ENCODE peak calls at places on chromosomes 5 and 9, in nine cellular contexts. One of them, this sample, is unnamed.

GRCh38 chr5:43193171-43193951 is 1.3 kb downstream of the NIM1K start:
- DNase-seq in endothelial cell: peak; percentile 7
- DNase-seq in HL-60: peak; percentile 87
- DNase-seq in fibroblast of the aortic adventitia: peak; percentile 93
- DNase-seq in foreskin fibroblast: peak; percentile 96
- DNase-seq in A549: peak; percentile 76
- DNase-seq in tibial artery: no peak
- DNase-seq in WTC11: no peak
- DNase-seq in neural crest cell: no peak
- DNase-seq in this sample: no peak

GRCh38 chr5:17828709-17829108 is 194.4 kb downstream of the TAF11L14 start:
- DNase-seq in WTC11: no peak
- DNase-seq in endothelial cell: no peak
- DNase-seq in neural crest cell: no peak
- DNase-seq in fibroblast of the aortic adventitia: no peak
- DNase-seq in tibial artery: no peak
- DNase-seq in HL-60: no peak
- DNase-seq in A549: no peak
- DNase-seq in foreskin fibroblast: no peak
- DNase-seq in this sample: no peak

GRCh38 chr9:86263876-86264275 is 4.4 kb upstream of the C9orf153 start:
- DNase-seq in A549: no peak
- DNase-seq in fibroblast of the aortic adventitia: no peak
- DNase-seq in WTC11: no peak
- DNase-seq in tibial artery: no peak
- DNase-seq in neural crest cell: no peak
- DNase-seq in foreskin fibroblast: no peak
- DNase-seq in HL-60: no peak
- DNase-seq in endothelial cell: no peak
- DNase-seq in this sample: no peak

GRCh38 chr5:158753354-158753753 is 346.4 kb downstream of the EBF1 start:
- DNase-seq in neural crest cell: no peak
- DNase-seq in foreskin fibroblast: no peak
- DNase-seq in WTC11: no peak
- DNase-seq in A549: no peak
- DNase-seq in HL-60: no peak
- DNase-seq in tibial artery: no peak
- DNase-seq in fibroblast of the aortic adventitia: no peak
- DNase-seq in endothelial cell: no peak
- DNase-seq in this sample: no peak

GRCh38 chr5:140240987-140241706 is 61.8 kb downstream of the PFDN1 start:
- DNase-seq in HL-60: no peak
- DNase-seq in WTC11: peak; percentile 79
- DNase-seq in tibial artery: peak; percentile 94
- DNase-seq in fibroblast of the aortic adventitia: peak; percentile 90
- DNase-seq in A549: peak; percentile 34
- DNase-seq in foreskin fibroblast: peak; percentile 96
- DNase-seq in neural crest cell: peak; percentile 33
- DNase-seq in endothelial cell: peak; percentile 49
- DNase-seq in this sample: peak; percentile 74

GRCh38 chr9:114580609-114581193 is 6.9 kb upstream of the ATP6V1G1 start:
- DNase-seq in HL-60: no peak
- DNase-seq in foreskin fibroblast: no peak
- DNase-seq in neural crest cell: no peak
- DNase-seq in WTC11: no peak
- DNase-seq in endothelial cell: no peak
- DNase-seq in fibroblast of the aortic adventitia: no peak
- DNase-seq in tibial artery: no peak
- DNase-seq in A549: no peak
- DNase-seq in this sample: no peak

GRCh38 chr9:79577969-79578723 is 6.4 kb downstream of the TLE4 start:
- DNase-seq in neural crest cell: no peak
- DNase-seq in A549: no peak
- DNase-seq in HL-60: no peak
- DNase-seq in endothelial cell: no peak
- DNase-seq in foreskin fibroblast: peak; percentile 82
- DNase-seq in WTC11: no peak
- DNase-seq in fibroblast of the aortic adventitia: peak; percentile 58
- DNase-seq in tibial artery: no peak
- DNase-seq in this sample: peak; percentile 19

GRCh38 chr5:42360641-42361320 is 62.5 kb upstream of the GHR start:
- DNase-seq in fibroblast of the aortic adventitia: no peak
- DNase-seq in foreskin fibroblast: peak; percentile 12
- DNase-seq in tibial artery: no peak
- DNase-seq in WTC11: no peak
- DNase-seq in neural crest cell: no peak
- DNase-seq in endothelial cell: no peak
- DNase-seq in HL-60: no peak
- DNase-seq in A549: no peak
- DNase-seq in this sample: no peak

GRCh38 chr5:80705216-80705769 is 50.5 kb upstream of the DHFR start:
- DNase-seq in neural crest cell: no peak
- DNase-seq in foreskin fibroblast: no peak
- DNase-seq in endothelial cell: no peak
- DNase-seq in A549: no peak
- DNase-seq in WTC11: no peak
- DNase-seq in fibroblast of the aortic adventitia: no peak
- DNase-seq in tibial artery: no peak
- DNase-seq in HL-60: no peak
- DNase-seq in this sample: no peak

GRCh38 chr9:125878241-125878640 is 131.1 kb downstream of the PBX3 start:
- DNase-seq in endothelial cell: no peak
- DNase-seq in foreskin fibroblast: peak; percentile 62
- DNase-seq in HL-60: no peak
- DNase-seq in fibroblast of the aortic adventitia: peak; percentile 17
- DNase-seq in WTC11: no peak
- DNase-seq in tibial artery: no peak
- DNase-seq in A549: no peak
- DNase-seq in neural crest cell: no peak
- DNase-seq in this sample: peak; percentile 22

GRCh38 chr5:176167800-176168199 is 70.4 kb upstream of the SIMC1 start:
- DNase-seq in foreskin fibroblast: no peak
- DNase-seq in tibial artery: no peak
- DNase-seq in fibroblast of the aortic adventitia: no peak
- DNase-seq in endothelial cell: no peak
- DNase-seq in WTC11: no peak
- DNase-seq in HL-60: no peak
- DNase-seq in neural crest cell: no peak
- DNase-seq in A549: no peak
- DNase-seq in this sample: no peak

DNA sequence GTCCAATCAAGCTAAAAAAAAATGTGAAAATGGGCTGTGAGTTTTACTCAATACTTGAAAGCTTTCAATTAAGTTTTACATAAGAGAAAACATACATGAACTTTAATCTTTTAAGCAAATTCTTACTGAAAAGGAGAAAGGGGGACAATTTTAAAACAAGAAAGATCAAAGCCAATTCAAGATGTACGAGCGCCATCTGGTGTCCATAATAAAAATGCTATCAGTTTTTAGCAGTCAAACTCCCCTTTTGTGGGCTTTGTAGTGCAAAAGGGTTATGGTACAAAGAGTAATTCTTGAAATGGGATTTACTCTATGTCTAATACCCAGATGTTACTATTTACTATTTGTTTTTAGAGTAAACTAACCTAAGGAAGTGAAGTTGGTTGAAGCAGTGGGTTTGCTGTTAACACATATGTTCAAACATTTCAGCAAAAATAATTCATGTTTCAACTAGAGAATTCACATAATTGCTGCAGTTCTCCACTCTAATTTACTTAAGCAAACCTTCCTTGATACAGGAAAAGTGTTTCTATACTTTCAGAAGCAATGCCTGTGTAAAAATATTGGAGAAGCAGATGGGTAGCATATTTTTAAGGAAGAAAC is 228.2 kb upstream of the TYRP1 start:
- DNase-seq in HL-60: no peak
- DNase-seq in A549: peak; percentile 1
- DNase-seq in fibroblast of the aortic adventitia: peak; percentile 44
- DNase-seq in neural crest cell: peak; percentile 35
- DNase-seq in endothelial cell: peak; percentile 13
- DNase-seq in WTC11: no peak
- DNase-seq in foreskin fibroblast: peak; percentile 31
- DNase-seq in tibial artery: no peak
- DNase-seq in this sample: no peak
- TF ChIP-seq CTCF in HL-60: no peak
- TF ChIP-seq CTCF in A549: peak; percentile 78
- TF ChIP-seq CTCF in fibroblast of the aortic adventitia: peak; percentile 61
- TF ChIP-seq CTCF in neural crest cell: peak; percentile 89
- TF ChIP-seq CTCF in endothelial cell: peak; percentile 68
- TF ChIP-seq CTCF in WTC11: peak; percentile 66
- TF ChIP-seq CTCF in foreskin fibroblast: peak; percentile 62
- TF ChIP-seq CTCF in tibial artery: peak; percentile 8
- TF ChIP-seq CTCF in this sample: peak; percentile 80

GRCh38 chr9:98415782-98416181 is 160.3 kb upstream of the TBC1D2 start:
- DNase-seq in A549: no peak
- DNase-seq in WTC11: no peak
- DNase-seq in neural crest cell: no peak
- DNase-seq in endothelial cell: no peak
- DNase-seq in foreskin fibroblast: no peak
- DNase-seq in tibial artery: no peak
- DNase-seq in fibroblast of the aortic adventitia: no peak
- DNase-seq in HL-60: no peak
- DNase-seq in this sample: no peak

GRCh38 chr9:98409637-98410173 is 154.3 kb upstream of the TBC1D2 start:
- DNase-seq in HL-60: no peak
- DNase-seq in foreskin fibroblast: no peak
- DNase-seq in A549: no peak
- DNase-seq in fibroblast of the aortic adventitia: no peak
- DNase-seq in endothelial cell: no peak
- DNase-seq in tibial artery: no peak
- DNase-seq in neural crest cell: no peak
- DNase-seq in WTC11: no peak
- DNase-seq in this sample: no peak

GRCh38 chr9:98406469-98406868 is 151.0 kb upstream of the TBC1D2 start:
- DNase-seq in neural crest cell: no peak
- DNase-seq in fibroblast of the aortic adventitia: no peak
- DNase-seq in endothelial cell: no peak
- DNase-seq in tibial artery: no peak
- DNase-seq in WTC11: no peak
- DNase-seq in foreskin fibroblast: no peak
- DNase-seq in A549: no peak
- DNase-seq in HL-60: no peak
- DNase-seq in this sample: no peak

GRCh38 chr9:98411981-98412561 is 156.6 kb upstream of the TBC1D2 start:
- DNase-seq in HL-60: no peak
- DNase-seq in neural crest cell: no peak
- DNase-seq in endothelial cell: no peak
- DNase-seq in fibroblast of the aortic adventitia: no peak
- DNase-seq in tibial artery: no peak
- DNase-seq in WTC11: no peak
- DNase-seq in foreskin fibroblast: no peak
- DNase-seq in A549: no peak
- DNase-seq in this sample: no peak

DNA sequence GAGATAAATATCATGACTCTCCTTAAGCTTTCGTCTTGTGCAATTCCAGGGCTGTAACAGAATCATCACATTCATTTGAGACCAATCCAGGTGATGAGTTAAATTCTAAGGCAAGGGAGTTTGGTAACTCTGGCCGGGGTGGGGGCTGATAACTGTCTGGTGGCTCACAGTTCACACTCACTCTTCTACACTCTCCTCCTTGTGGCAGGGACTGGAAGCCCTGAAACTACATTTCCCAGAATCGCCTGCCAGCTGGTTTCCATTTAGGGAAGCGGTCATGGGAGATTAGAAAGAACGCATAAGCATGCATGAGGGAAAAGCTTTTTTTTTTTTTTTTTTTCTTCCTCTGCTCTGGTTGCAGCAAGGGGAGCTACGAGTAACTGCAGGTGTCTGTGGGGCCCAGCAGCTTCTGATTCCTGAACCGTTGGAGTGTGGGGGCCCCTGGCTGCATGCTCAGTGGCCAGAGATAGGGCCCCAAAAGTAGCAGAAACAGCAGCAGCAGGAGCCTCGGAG is 154.8 kb upstream of the TBC1D2 start:
- DNase-seq in neural crest cell: peak; percentile 12
- DNase-seq in HL-60: peak; percentile 28
- DNase-seq in A549: no peak
- DNase-seq in foreskin fibroblast: peak; percentile 76
- DNase-seq in endothelial cell: peak; percentile 41
- DNase-seq in fibroblast of the aortic adventitia: peak; percentile 90
- DNase-seq in tibial artery: no peak
- DNase-seq in WTC11: peak; percentile 53
- DNase-seq in this sample: peak; percentile 38
- TF ChIP-seq CTCF in neural crest cell: peak; percentile 39
- TF ChIP-seq CTCF in HL-60: no peak
- TF ChIP-seq CTCF in A549: no peak
- TF ChIP-seq CTCF in foreskin fibroblast: peak; percentile 59
- TF ChIP-seq CTCF in endothelial cell: no peak
- TF ChIP-seq CTCF in fibroblast of the aortic adventitia: peak; percentile 76
- TF ChIP-seq CTCF in tibial artery: no peak
- TF ChIP-seq CTCF in WTC11: no peak
- TF ChIP-seq CTCF in this sample: peak; percentile 41

GRCh38 chr9:6024035-6024554 is 8.7 kb upstream of the RANBP6 start:
- DNase-seq in foreskin fibroblast: peak; percentile 17
- DNase-seq in fibroblast of the aortic adventitia: no peak
- DNase-seq in tibial artery: no peak
- DNase-seq in WTC11: no peak
- DNase-seq in endothelial cell: peak; percentile 26
- DNase-seq in A549: peak; percentile 48
- DNase-seq in neural crest cell: no peak
- DNase-seq in HL-60: no peak
- DNase-seq in this sample: no peak
- TF ChIP-seq CTCF in foreskin fibroblast: peak; percentile 43
- TF ChIP-seq CTCF in fibroblast of the aortic adventitia: peak; percentile 63
- TF ChIP-seq CTCF in tibial artery: peak; percentile 23
- TF ChIP-seq CTCF in WTC11: peak; percentile 57
- TF ChIP-seq CTCF in endothelial cell: peak; percentile 95
- TF ChIP-seq CTCF in A549: peak; percentile 37
- TF ChIP-seq CTCF in neural crest cell: peak; percentile 66
- TF ChIP-seq CTCF in HL-60: peak; percentile 47
- TF ChIP-seq CTCF in this sample: peak; percentile 81

GRCh38 chr9:4069457-4070162 is 230.3 kb downstream of the GLIS3 start:
- DNase-seq in A549: no peak
- DNase-seq in endothelial cell: no peak
- DNase-seq in tibial artery: no peak
- DNase-seq in neural crest cell: no peak
- DNase-seq in fibroblast of the aortic adventitia: no peak
- DNase-seq in WTC11: no peak
- DNase-seq in HL-60: no peak
- DNase-seq in foreskin fibroblast: no peak
- DNase-seq in this sample: no peak

GRCh38 chr9:4068914-4069313 is 231.0 kb downstream of the GLIS3 start:
- DNase-seq in fibroblast of the aortic adventitia: no peak
- DNase-seq in A549: no peak
- DNase-seq in neural crest cell: no peak
- DNase-seq in tibial artery: no peak
- DNase-seq in WTC11: no peak
- DNase-seq in endothelial cell: no peak
- DNase-seq in HL-60: no peak
- DNase-seq in foreskin fibroblast: no peak
- DNase-seq in this sample: no peak

GRCh38 chr9:4077499-4078102 is 222.3 kb downstream of the GLIS3 start:
- DNase-seq in endothelial cell: peak; percentile 80
- DNase-seq in tibial artery: peak; percentile 92
- DNase-seq in fibroblast of the aortic adventitia: peak; percentile 92
- DNase-seq in WTC11: peak; percentile 85
- DNase-seq in foreskin fibroblast: peak; percentile 66
- DNase-seq in HL-60: no peak
- DNase-seq in A549: peak; percentile 56
- DNase-seq in neural crest cell: peak; percentile 53
- DNase-seq in this sample: peak; percentile 83

GRCh38 chr9:4070266-4070665 is 229.6 kb downstream of the GLIS3 start:
- DNase-seq in neural crest cell: no peak
- DNase-seq in tibial artery: no peak
- DNase-seq in WTC11: no peak
- DNase-seq in A549: no peak
- DNase-seq in HL-60: no peak
- DNase-seq in fibroblast of the aortic adventitia: no peak
- DNase-seq in foreskin fibroblast: no peak
- DNase-seq in endothelial cell: no peak
- DNase-seq in this sample: no peak

GRCh38 chr9:4073371-4073770 is 226.5 kb downstream of the GLIS3 start:
- DNase-seq in endothelial cell: peak; percentile 21
- DNase-seq in HL-60: no peak
- DNase-seq in A549: peak; percentile 21
- DNase-seq in neural crest cell: no peak
- DNase-seq in fibroblast of the aortic adventitia: no peak
- DNase-seq in foreskin fibroblast: no peak
- DNase-seq in WTC11: peak; percentile 72
- DNase-seq in tibial artery: no peak
- DNase-seq in this sample: peak; percentile 44
- TF ChIP-seq CTCF in endothelial cell: peak; percentile 66
- TF ChIP-seq CTCF in HL-60: peak; percentile 24
- TF ChIP-seq CTCF in A549: no peak
- TF ChIP-seq CTCF in neural crest cell: peak; percentile 53
- TF ChIP-seq CTCF in fibroblast of the aortic adventitia: peak; percentile 32
- TF ChIP-seq CTCF in foreskin fibroblast: no peak
- TF ChIP-seq CTCF in WTC11: peak; percentile 52
- TF ChIP-seq CTCF in tibial artery: no peak
- TF ChIP-seq CTCF in this sample: peak; percentile 43

This sample was measured in glutamatergic neuron.